ENCODE peak calls at places on chromosome 16, in six cellular contexts. Q, W, U, H, X and P are unnamed samples.

GRCh38 chr16:67528222-67528869 is at the start of gene RIPOR1:
- DNase-seq in H (no peak), U (peak; percentile 81), W (peak; percentile 83), Q (peak; percentile 86), X (peak; percentile 46), P (peak; percentile 85)

GRCh38 chr16:84013787-84014569 is 28.6 kb downstream of the SLC38A8 start:
- DNase-seq in H (peak; percentile 98), Q (no peak), U (no peak), W (no peak), X (peak; percentile 89), P (peak; percentile 89)

GRCh38 chr16:84940670-84941551 is 70.4 kb downstream of the ZDHHC7 start:
- DNase-seq in Q (no peak), W (peak; percentile 84), U (no peak), H (no peak), X (no peak), P (peak; percentile 59)

GRCh38 chr16:48963901-48964615 is 317.6 kb downstream of the CBLN1 start:
- DNase-seq in H (peak; percentile 89), U (no peak), W (no peak), Q (no peak), X (no peak), P (no peak)

GRCh38 chr16:28090646-28091377 is 27.3 kb upstream of the GSG1L start:
- DNase-seq in X (no peak), H (no peak), Q (no peak), U (no peak), W (no peak), P (no peak)

GRCh38 chr16:57235128-57236092 is 9.6 kb upstream of the ARL2BP start:
- DNase-seq in U (no peak), W (no peak), X (peak; percentile 80), Q (no peak), H (no peak), P (no peak)

GRCh38 chr16:83983491-83983890 is 15.4 kb downstream of the NECAB2 start:
- DNase-seq in X (no peak), W (no peak), U (no peak), Q (no peak), H (no peak), P (no peak)

GRCh38 chr16:49498241-49499017 is 124.8 kb downstream of the C16orf78 start:
- DNase-seq in X (no peak), W (no peak), U (no peak), H (no peak), Q (peak; percentile 33), P (peak; percentile 46)

GRCh38 chr16:29943846-29944669 is 17.8 kb upstream of the TMEM219 start:
- DNase-seq in Q (peak; percentile 59), W (peak; percentile 72), X (peak; percentile 80), U (no peak), H (peak; percentile 97), P (no peak)

GRCh38 chr16:62283-62682 is 8.7 kb downstream of the SNRNP25 start:
- DNase-seq in X (no peak), H (no peak), Q (no peak), W (peak; percentile 61), U (no peak), P (no peak)

DNA sequence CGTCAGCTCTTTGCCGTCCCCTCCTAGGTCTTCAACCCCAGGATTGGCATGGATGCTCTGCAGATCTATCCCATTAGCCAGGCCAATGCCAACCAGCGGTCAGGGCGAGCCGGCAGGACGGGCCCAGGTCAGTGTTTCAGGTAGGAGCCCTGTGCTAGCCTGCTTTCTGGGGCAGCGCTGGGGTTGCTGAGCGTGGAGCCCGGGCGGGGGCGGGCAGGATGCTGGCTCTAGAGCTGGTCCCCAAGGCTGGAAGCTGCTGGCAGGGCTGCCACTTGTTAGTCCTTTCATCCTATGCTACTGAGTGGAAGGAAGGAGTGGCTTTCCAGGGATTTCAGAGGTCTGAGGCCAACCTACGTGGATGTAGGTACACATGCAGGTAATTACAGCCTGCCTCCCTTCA is 12.3 kb downstream of the DHX38 start:
- DNase-seq in U (no peak), H (no peak), Q (no peak), X (no peak), W (no peak), P (no peak)
- H3K4me1 ChIP-seq in U (no peaks in the 10 kb centered on the region), H (no peaks in the 10 kb centered on the region), Q (no peaks in the 10 kb centered on the region), X (no peaks in the 10 kb centered on the region), W (no peaks in the 10 kb centered on the region), P (no peaks in the 10 kb centered on the region)

GRCh38 chr16:89999831-90000574 is 19.3 kb downstream of the DBNDD1 start:
- DNase-seq in X (no peak), H (no peak), Q (no peak), W (no peak), U (no peak), P (no peak)

GRCh38 chr16:89994389-89994720 is 24.9 kb downstream of the DBNDD1 start:
- DNase-seq in W (no peak), X (no peak), U (no peak), H (no peak), Q (no peak), P (no peak)

GRCh38 chr16:89993971-89994370 is 25.3 kb downstream of the DBNDD1 start:
- DNase-seq in Q (no peak), U (no peak), X (peak; percentile 28), H (no peak), W (no peak), P (no peak)

GRCh38 chr16:89993377-89993776 is 25.9 kb downstream of the DBNDD1 start:
- DNase-seq in Q (no peak), U (no peak), X (no peak), H (no peak), W (no peak), P (no peak)

DNA sequence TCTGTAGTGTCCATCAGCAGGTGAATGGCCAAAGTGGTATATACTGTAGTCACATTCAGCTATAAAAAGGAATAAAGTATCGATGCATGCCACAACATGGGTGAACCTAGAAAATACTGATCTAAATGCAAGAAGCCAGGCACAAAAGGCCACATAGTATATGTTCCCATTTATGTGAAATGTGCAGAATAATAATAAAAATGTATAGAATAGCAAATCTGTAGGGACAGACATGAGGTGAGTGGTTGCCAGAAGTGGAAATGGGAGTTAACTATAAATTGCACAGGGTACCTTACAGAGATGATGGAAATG is 23.1 kb downstream of the DBNDD1 start:
- DNase-seq in Q (no peak), X (no peak), H (no peak), U (no peak), W (no peak), P (no peak)
- H3K36me3 ChIP-seq in Q (peaks cover 51% of the 10 kb centered on the region), X (peaks cover 34% of the 10 kb centered on the region), H (peaks cover 10% of the 10 kb centered on the region), U (no peaks in the 10 kb centered on the region), W (peaks cover 7% of the 10 kb centered on the region), P (peaks cover 45% of the 10 kb centered on the region)

GRCh38 chr16:59058261-59058660 is 324.1 kb upstream of the GOT2 start:
- DNase-seq in X (no peak), Q (no peak), W (no peak), U (no peak), H (no peak), P (no peak)

GRCh38 chr16:59048876-59049275 is 314.8 kb upstream of the GOT2 start:
- DNase-seq in H (no peak), U (no peak), W (no peak), Q (no peak), X (no peak), P (no peak)

GRCh38 chr16:59053911-59054310 is 319.8 kb upstream of the GOT2 start:
- DNase-seq in W (no peak), U (no peak), Q (no peak), H (no peak), X (no peak), P (no peak)
- TF ChIP-seq CTCF in W (no peak), U (no peak), Q (no peak), H (no peak), X (no peak), P (no peak)

DNA sequence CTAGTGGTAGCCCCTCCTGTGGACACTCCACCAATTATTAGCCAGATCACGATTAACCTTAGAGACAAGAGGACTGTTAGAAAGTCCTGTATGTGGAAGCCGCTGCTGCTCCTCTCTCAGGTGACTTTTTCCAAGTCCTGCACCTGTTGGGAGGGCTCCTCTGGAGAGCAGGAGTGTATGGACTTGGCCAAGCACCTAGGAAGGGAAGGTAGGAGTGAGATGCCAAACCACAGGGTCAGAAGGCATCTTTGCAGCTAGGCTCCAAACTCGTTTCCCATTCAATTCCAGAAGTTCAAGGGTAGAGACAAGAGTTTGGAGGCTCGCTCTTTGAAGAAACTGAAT is 50.8 kb downstream of the LDHD start:
- DNase-seq in H (no peak), W (no peak), X (no peak), Q (no peak), U (no peak), P (no peak)
- H3K4me1 ChIP-seq in H (no peaks in the 10 kb centered on the region), W (no peaks in the 10 kb centered on the region), X (peaks cover 13% of the 10 kb centered on the region), Q (peaks cover 12% of the 10 kb centered on the region), U (peaks cover 61% of the 10 kb centered on the region), P (peaks cover 30% of the 10 kb centered on the region)

GRCh38 chr16:15583526-15583925 is 59.4 kb downstream of the MARF1 start:
- DNase-seq in H (no peak), Q (no peak), X (no peak), W (no peak), U (no peak), P (no peak)
- H3K36me3 ChIP-seq in H (no peaks in the 10 kb centered on the region), Q (peaks cover 69% of the 10 kb centered on the region), X (no peaks in the 10 kb centered on the region), W (peaks cover 9% of the 10 kb centered on the region), U (no peaks in the 10 kb centered on the region), P (peaks cover 14% of the 10 kb centered on the region)